ENCODE peak calls at places on chromosomes 5 and 9, in eight cellular contexts. N, D, X, I, T, Z, V and H are unnamed samples.

GRCh38 chr5:143055596-143056330 is 285.6 kb downstream of the ARHGAP26 start:
- DNase-seq in Z (no peak), T (no peak), D (no peak), N (no peak), I (no peak), V (no peak), X (no peak), H (no peak)

GRCh38 chr9:78292716-78293497 is 4.0 kb upstream of the PSAT1 start:
- DNase-seq in I (no peak), X (no peak), D (no peak), T (no peak), N (no peak), Z (no peak), V (no peak), H (no peak)

GRCh38 chr9:73133921-73134407 is 17.7 kb upstream of the ANXA1 start:
- DNase-seq in D (no peak), Z (no peak), X (no peak), I (no peak), V (peak), N (no peak), T (no peak), H (no peak)

GRCh38 chr9:129237195-129237611 is 59.1 kb upstream of the IER5L start:
- DNase-seq in T (no peak), X (no peak), Z (peak), D (peak), V (no peak), I (peak), N (no peak), H (no peak)

GRCh38 chr9:121121582-121122087 is 46.9 kb downstream of the CNTRL start:
- DNase-seq in T (peak), V (peak), N (peak), D (peak), I (peak), Z (peak), X (peak), H (peak)

GRCh38 chr5:12242960-12243888 is 339.0 kb upstream of the CTNND2 start:
- DNase-seq in X (no peak), N (no peak), I (no peak), Z (no peak), D (no peak), V (no peak), T (no peak), H (no peak)

GRCh38 chr9:32738501-32739172 is 44.7 kb upstream of the TMEM215 start:
- DNase-seq in V (no peak), I (no peak), D (no peak), X (no peak), N (peak), T (no peak), Z (no peak), H (no peak)

GRCh38 chr9:37988041-37988440 is 81.0 kb downstream of the SHB start:
- DNase-seq in X (no peak), I (no peak), N (no peak), Z (no peak), V (no peak), D (peak), T (no peak), H (no peak)

GRCh38 chr5:180047667-180048066 is 23.9 kb downstream of the RNF130 start:
- DNase-seq in X (peak), N (no peak), T (no peak), V (peak), D (peak), I (no peak), Z (peak), H (peak)

GRCh38 chr5:132012385-132013005 is 1.0 kb upstream of the ACSL6 start:
- DNase-seq in T (peak), D (peak), Z (no peak), I (peak), X (no peak), N (no peak), V (peak), H (peak)

GRCh38 chr9:72718503-72718902 is 197.1 kb downstream of the TMC1 start:
- DNase-seq in I (no peak), Z (no peak), N (no peak), D (no peak), V (no peak), T (no peak), X (no peak), H (no peak)

GRCh38 chr5:115471674-115472073 is 72.9 kb downstream of the FEM1C start:
- DNase-seq in I (no peak), D (peak), N (no peak), Z (no peak), V (peak), T (no peak), X (no peak), H (no peak)

GRCh38 chr9:6230037-6230778 is 14.6 kb downstream of the IL33 start:
- DNase-seq in D (no peak), X (no peak), Z (no peak), T (no peak), N (no peak), V (no peak), I (no peak), H (no peak)

GRCh38 chr5:65640240-65640639 is 15.4 kb downstream of the SHLD3 start:
- DNase-seq in X (no peak), I (no peak), D (no peak), N (no peak), V (no peak), Z (no peak), T (no peak), H (no peak)

GRCh38 chr5:56429110-56429561 is 196.0 kb upstream of the ANKRD55 start:
- DNase-seq in X (no peak), T (no peak), V (peak), Z (no peak), D (peak), N (no peak), I (no peak), H (no peak)

GRCh38 chr5:16713386-16713928 is 96.7 kb upstream of the RETREG1 start:
- DNase-seq in N (no peak), X (peak), D (no peak), I (no peak), Z (no peak), V (no peak), T (no peak), H (no peak)

GRCh38 chr5:142798099-142798768 is 28.1 kb downstream of the ARHGAP26 start:
- DNase-seq in D (peak), I (no peak), X (peak), N (no peak), T (peak), V (no peak), Z (no peak), H (peak)

GRCh38 chr5:74408150-74409043 is 232.1 kb downstream of the ENC1 start:
- DNase-seq in I (no peak), N (no peak), V (no peak), Z (no peak), D (no peak), T (no peak), X (no peak), H (no peak)

GRCh38 chr5:83919071-83920041 is 198.7 kb upstream of the HAPLN1 start:
- DNase-seq in V (no peak), N (no peak), Z (no peak), I (no peak), X (no peak), D (no peak), T (no peak), H (no peak)

GRCh38 chr9:95508242-95508967 is 8.4 kb downstream of the PTCH1 start:
- DNase-seq in I (no peak), N (no peak), D (no peak), V (no peak), Z (no peak), T (no peak), X (no peak), H (no peak)

GRCh38 chr5:87411586-87412416 is 929 bp downstream of the CCNH start:
- DNase-seq in D (peak), Z (no peak), I (no peak), T (peak), V (peak), X (peak), N (peak), H (peak)

GRCh38 chr9:38048319-38048969 is 20.6 kb downstream of the SHB start:
- DNase-seq in D (no peak), T (no peak), N (no peak), X (no peak), I (no peak), V (no peak), Z (no peak), H (no peak)

GRCh38 chr9:80004687-80005086 is 432.9 kb downstream of the TLE4 start:
- DNase-seq in T (no peak), I (no peak), X (no peak), Z (no peak), D (no peak), N (no peak), V (no peak), H (no peak)

GRCh38 chr9:14198544-14199510 is 115.1 kb downstream of the NFIB start:
- DNase-seq in D (peak), N (no peak), X (peak), T (peak), V (peak), Z (peak), I (peak), H (peak)

GRCh38 chr9:75147638-75148037 is 59.3 kb downstream of the OSTF1 start:
- DNase-seq in X (no peak), N (no peak), D (no peak), V (no peak), T (no peak), Z (no peak), I (no peak), H (no peak)

GRCh38 chr5:113581388-113581787 is 67.9 kb downstream of the YTHDC2 start:
- DNase-seq in X (no peak), T (no peak), D (no peak), I (no peak), N (no peak), Z (no peak), V (no peak), H (no peak)

GRCh38 chr5:117504245-117504644 is 929.6 kb upstream of the SEMA6A start:
- DNase-seq in X (no peak), I (no peak), N (no peak), V (no peak), Z (no peak), T (no peak), D (no peak), H (no peak)

GRCh38 chr5:106014262-106014661 is 1656.5 kb downstream of the EFNA5 start:
- DNase-seq in N (no peak), X (no peak), Z (no peak), V (no peak), I (no peak), D (no peak), T (no peak), H (no peak)

GRCh38 chr9:136726631-136727191 is 14.3 kb downstream of the DIPK1B start:
- DNase-seq in X (no peak), Z (no peak), T (peak), V (no peak), D (no peak), I (no peak), N (no peak), H (no peak)

GRCh38 chr5:108747111-108748009 is at the start of gene FER:
- DNase-seq in V (peak), N (peak), X (peak), D (no peak), T (no peak), I (no peak), Z (no peak), H (no peak)

GRCh38 chr5:77008413-77008812 is 21.8 kb upstream of the AGGF1 start:
- DNase-seq in Z (no peak), N (no peak), X (no peak), T (no peak), V (no peak), D (no peak), I (no peak), H (no peak)

GRCh38 chr9:133987455-133987800 is 4.7 kb downstream of the VAV2 start:
- DNase-seq in D (no peak), Z (no peak), N (no peak), T (no peak), V (no peak), X (no peak), I (peak), H (peak)

GRCh38 chr9:27365977-27366376 is 69.0 kb upstream of the EQTN start:
- DNase-seq in T (peak), I (no peak), Z (no peak), D (no peak), V (no peak), N (no peak), X (no peak), H (no peak)

GRCh38 chr5:14171621-14172020 is 28.5 kb downstream of the TRIO start:
- DNase-seq in X (no peak), T (peak), I (no peak), V (no peak), N (no peak), Z (no peak), D (no peak), H (no peak)

GRCh38 chr5:41629897-41630296 is 119.5 kb upstream of the PLCXD3 start:
- DNase-seq in D (no peak), X (no peak), V (no peak), Z (no peak), T (no peak), N (no peak), I (no peak), H (no peak)

GRCh38 chr9:130215341-130216119 is 43.3 kb downstream of the NCS1 start:
- DNase-seq in V (no peak), X (no peak), T (no peak), Z (no peak), D (no peak), N (no peak), I (no peak), H (peak)

GRCh38 chr9:84297162-84297821 is 43.3 kb downstream of the SLC28A3 start:
- DNase-seq in X (no peak), T (no peak), D (no peak), N (no peak), V (no peak), I (no peak), Z (no peak), H (no peak)

DNA sequence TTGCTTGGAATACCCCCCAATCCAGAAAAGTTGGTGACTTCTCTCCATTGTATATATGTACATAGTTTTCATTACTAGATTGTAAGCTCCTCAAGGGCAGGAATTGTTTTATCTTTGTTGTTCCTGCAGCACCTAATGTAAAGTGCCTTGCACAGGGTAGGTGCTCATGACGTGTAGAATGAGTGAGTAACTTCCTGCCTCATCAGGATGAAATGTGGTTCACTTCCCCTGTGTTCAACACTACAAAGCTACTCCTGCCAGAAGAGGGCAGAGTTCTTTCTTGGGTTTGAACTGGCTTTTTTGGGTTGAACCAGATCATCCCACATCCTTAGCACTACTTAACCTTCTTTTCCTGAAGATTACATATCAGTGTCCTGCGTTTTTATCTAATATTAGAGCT is 23.9 kb downstream of the GTF3C4 start:
- DNase-seq in D (no peak), X (no peak), V (no peak), N (no peak), T (no peak), I (no peak), Z (no peak), H (no peak)
- TF ChIP-seq CTCF in D (no peak), X (no peak), V (no peak), N (no peak), T (no peak), I (no peak), Z (no peak), H (no peak)

DNA sequence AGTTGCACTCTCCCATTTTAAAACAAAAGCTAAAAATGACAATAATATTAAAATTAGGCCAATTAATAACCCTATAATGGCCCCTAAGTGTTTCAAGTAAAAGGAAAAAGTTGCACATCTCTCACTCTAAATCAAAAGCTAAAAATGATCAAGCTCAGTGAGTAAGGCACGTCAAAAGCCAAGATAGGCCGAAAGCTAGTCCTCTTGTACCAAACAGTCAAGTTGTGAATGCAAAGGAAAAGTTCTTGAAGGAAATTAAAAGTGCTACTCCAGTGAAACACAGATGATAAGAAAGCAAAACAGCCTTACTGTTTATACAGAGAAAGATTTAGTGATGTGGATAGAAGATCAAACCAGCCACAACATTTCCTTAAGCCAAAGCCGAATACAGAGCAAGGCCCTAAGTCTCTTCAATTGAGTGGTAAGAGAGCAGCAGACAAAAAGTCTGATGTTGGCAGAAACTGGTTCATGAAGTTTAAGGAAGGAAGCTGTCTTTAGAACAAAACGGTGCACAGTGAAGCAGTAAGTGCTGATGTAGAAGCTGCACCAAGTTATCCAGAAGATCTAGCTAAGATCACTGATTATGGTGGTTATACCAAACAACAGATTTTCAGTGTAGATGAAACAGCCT is 144.1 kb upstream of the ACOT12 start:
- DNase-seq in N (no peak), T (no peak), D (no peak), V (no peak), I (no peak), X (no peak), Z (no peak), H (no peak)
- H3K4me3 ChIP-seq in N (no peak), T (no peak), D (no peak), V (no peak), I (no peak), X (no peak), Z (no peak), H (no peak)

DNA sequence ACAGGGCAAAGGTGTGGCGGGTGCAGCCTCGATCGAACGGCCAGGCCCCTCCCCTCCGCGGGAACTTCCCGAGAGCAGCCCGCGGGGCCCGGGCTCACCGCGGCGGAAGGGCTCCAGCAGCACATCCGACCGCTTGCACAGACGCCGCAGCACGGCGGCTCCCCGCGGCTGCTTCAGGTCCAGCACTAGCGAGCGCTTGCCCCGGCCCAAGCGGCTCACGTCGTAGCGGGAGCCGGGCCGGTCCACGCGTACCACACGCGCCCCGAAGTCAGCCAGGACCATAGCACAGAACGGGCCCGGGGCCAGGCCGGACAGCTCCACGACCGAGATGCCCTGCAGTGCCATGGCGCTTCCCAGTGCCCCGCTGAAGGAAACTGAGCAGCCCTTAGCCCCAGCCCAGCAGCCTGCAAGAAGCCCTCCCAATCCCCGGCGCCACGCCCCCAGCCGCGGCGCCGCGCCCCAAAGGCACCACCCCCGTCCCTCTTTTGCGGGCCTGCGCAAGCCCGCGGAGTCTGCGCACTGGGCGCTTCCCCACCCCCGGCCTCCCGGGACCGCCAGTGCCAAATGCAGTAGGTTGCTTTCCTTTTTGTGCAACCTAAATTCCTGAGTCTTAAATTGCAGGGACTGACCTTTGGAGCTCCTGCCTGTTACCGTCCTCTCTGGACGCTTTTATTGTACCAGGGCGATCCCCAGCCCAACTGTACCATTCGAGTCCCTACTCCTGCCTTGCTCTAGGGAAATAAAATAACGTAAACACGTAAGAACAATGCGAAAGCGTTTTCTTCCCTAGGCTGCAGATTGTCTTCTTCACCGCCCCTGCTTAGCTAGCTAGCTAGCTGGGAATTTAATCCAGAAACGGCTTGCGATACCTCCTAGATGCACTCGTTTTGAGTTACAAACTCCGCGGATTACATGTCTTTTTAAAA is at the start of gene AMACR:
- DNase-seq in I (peak), D (peak), T (peak), X (peak), N (peak), Z (peak), V (peak), H (peak)
- TF ChIP-seq POLR2A in I (no peak), D (no peak), T (peak), X (peak), N (peak), Z (peak), V (peak), H (peak)

GRCh38 chr9:124267271-124267807 is 9.6 kb downstream of the NEK6 start:
- DNase-seq in T (peak), I (peak), Z (no peak), N (no peak), X (no peak), V (peak), D (no peak), H (no peak)
- TF ChIP-seq CTCF in T (no peak), I (no peak), Z (no peak), N (no peak), X (no peak), V (no peak), D (no peak), H (no peak)

DNA sequence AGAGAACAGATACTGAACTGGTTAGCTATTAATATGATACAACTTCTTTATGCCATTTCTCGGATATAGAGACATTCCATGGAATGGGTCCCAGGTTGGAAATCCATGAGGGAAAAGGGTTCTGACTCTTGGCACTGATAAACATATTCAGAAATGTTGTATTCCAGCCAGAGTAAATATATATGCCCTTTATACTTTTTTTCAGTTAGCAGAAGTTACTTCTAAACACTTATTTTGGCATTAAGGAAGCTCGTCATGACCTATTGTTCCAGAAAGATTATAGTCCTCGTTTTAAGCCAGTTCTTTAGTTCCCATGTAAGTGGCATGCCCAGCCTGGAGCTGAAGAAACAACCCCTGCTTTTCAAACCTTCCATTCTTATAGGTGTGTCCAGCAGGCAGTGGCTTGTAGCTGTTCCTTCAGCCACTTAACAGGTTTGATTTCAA is 181.6 kb downstream of the CD180 start:
- DNase-seq in N (no peak), D (peak), I (no peak), X (no peak), T (no peak), V (no peak), Z (no peak), H (no peak)
- H3K4me3 ChIP-seq in N (no peak), D (peak), I (no peak), X (peak), T (no peak), V (peak), Z (peak), H (peak)